ENCODE peak calls at places on chromosomes 2 and 18, in nine cellular contexts. S is stimulated activated CD4-positive, alpha-beta T cell treated with anti-CD3 and anti-CD28 coated beads, Interleukin-15, amount 100 ng/mL, for 1 hour; O is effector CD4-positive, alpha-beta T cell; M is globus pallidus; L is stimulated activated CD8-positive, alpha-beta memory T cell treated with anti-CD3 and anti-CD28 coated beads, Interleukin-12 subunit alpha, Interleukin-12 subunit beta, amount 100 ng/mL, for 1 hour; T is AG04449; H is hypothalamus; F is psoas muscle; Q is D341Med. Z is an unnamed sample.

GRCh38 chr2:215930505-215931233 is 82.7 kb downstream of the MREG start:
- DNase-seq in T (no peak), L (no peak), O (no peak), Q (no peak), M (no peak), H (no peak), S (no peak), F (no peak), Z (no peak)

GRCh38 chr2:11577101-11577883 is 43.4 kb downstream of the GREB1 start:
- DNase-seq in L (no peak), T (no peak), S (no peak), Q (no peak), M (no peak), H (no peak), O (no peak), F (peak), Z (no peak)

GRCh38 chr2:110157153-110157793 is 41.7 kb upstream of the MALL start:
- DNase-seq in L (no peak), O (no peak), S (no peak), F (no peak), T (peak), M (peak), H (no peak), Q (peak), Z (peak)

GRCh38 chr2:215441560-215442391 is 5.9 kb upstream of the FN1 start:
- DNase-seq in L (no peak), O (no peak), F (no peak), M (no peak), T (no peak), Q (no peak), S (no peak), H (no peak), Z (peak)

GRCh38 chr18:61765097-61765496 is 127.7 kb downstream of the RNF152 start:
- DNase-seq in M (no peak), L (no peak), Q (no peak), O (no peak), S (no peak), T (peak), F (no peak), H (no peak), Z (peak)

GRCh38 chr18:2848145-2848878 is 1.5 kb downstream of the EMILIN2 start:
- DNase-seq in H (no peak), Q (no peak), M (peak), S (no peak), O (no peak), F (no peak), T (no peak), L (no peak), Z (no peak)

GRCh38 chr2:239223330-239224248 is 177.2 kb downstream of the HDAC4 start:
- DNase-seq in F (no peak), S (no peak), M (peak), Q (no peak), O (no peak), T (peak), H (peak), L (no peak), Z (peak)

GRCh38 chr2:174336403-174337336 is 1.9 kb downstream of the SP9 start:
- DNase-seq in M (no peak), L (no peak), F (peak), O (no peak), T (no peak), Q (peak), S (no peak), H (no peak), Z (no peak)

GRCh38 chr2:215691346-215691745 is 255.5 kb upstream of the FN1 start:
- DNase-seq in M (no peak), S (no peak), L (no peak), H (no peak), O (no peak), F (no peak), T (no peak), Q (no peak), Z (no peak)

GRCh38 chr2:81545626-81546025 is 1241.1 kb upstream of the LRRTM1 start:
- DNase-seq in S (no peak), M (no peak), L (no peak), H (no peak), O (no peak), F (no peak), Q (no peak), T (no peak), Z (no peak)

GRCh38 chr18:6056171-6056932 is 161.0 kb upstream of the TMEM200C start:
- DNase-seq in O (no peak), Q (no peak), S (no peak), M (no peak), H (no peak), F (no peak), T (no peak), L (no peak), Z (no peak)

Z was measured in GM04503.